ENCODE peak calls at places on chromosomes 12 and 14, in ten cellular contexts. One of them, this sample, is unnamed.

GRCh38 chr12:67879937-67880336 is 109.3 kb upstream of the IFNG-AS1 start:
- DNase-seq in mesendoderm: no peak
- DNase-seq in Caki2: no peak
- DNase-seq in iris pigment epithelial cell: no peak
- DNase-seq in activated naive CD4-positive, alpha-beta T cell: no peak
- DNase-seq in NCI-H446: no peak
- DNase-seq in fibroblast of lung: peak; percentile 7
- DNase-seq in uterus: no peak
- DNase-seq in posterior cingulate gyrus: no peak
- DNase-seq in stimulated activated CD8-positive, alpha-beta memory T cell treated with anti-CD3 and anti-CD28 coated beads, Interleukin-7, amount 100 ng/mL, for 4 hours: no peak
- DNase-seq in this sample: no peak

GRCh38 chr12:13257356-13257875 is 60.9 kb downstream of the EMP1 start:
- DNase-seq in mesendoderm: no peak
- DNase-seq in Caki2: no peak
- DNase-seq in iris pigment epithelial cell: no peak
- DNase-seq in activated naive CD4-positive, alpha-beta T cell: no peak
- DNase-seq in NCI-H446: no peak
- DNase-seq in fibroblast of lung: peak; percentile 19
- DNase-seq in uterus: no peak
- DNase-seq in posterior cingulate gyrus: no peak
- DNase-seq in stimulated activated CD8-positive, alpha-beta memory T cell treated with anti-CD3 and anti-CD28 coated beads, Interleukin-7, amount 100 ng/mL, for 4 hours: no peak
- DNase-seq in this sample: no peak

GRCh38 chr14:32393119-32393518 is 64.0 kb downstream of the AKAP6 start:
- DNase-seq in mesendoderm: no peak
- DNase-seq in Caki2: no peak
- DNase-seq in iris pigment epithelial cell: no peak
- DNase-seq in activated naive CD4-positive, alpha-beta T cell: no peak
- DNase-seq in NCI-H446: no peak
- DNase-seq in fibroblast of lung: no peak
- DNase-seq in uterus: no peak
- DNase-seq in posterior cingulate gyrus: no peak
- DNase-seq in stimulated activated CD8-positive, alpha-beta memory T cell treated with anti-CD3 and anti-CD28 coated beads, Interleukin-7, amount 100 ng/mL, for 4 hours: no peak
- DNase-seq in this sample: no peak

GRCh38 chr14:99481745-99482099 is 513 bp downstream of the CCNK start:
- DNase-seq in mesendoderm: peak; percentile 51
- DNase-seq in Caki2: no peak
- DNase-seq in iris pigment epithelial cell: peak; percentile 51
- DNase-seq in activated naive CD4-positive, alpha-beta T cell: no peak
- DNase-seq in NCI-H446: peak; percentile 42
- DNase-seq in fibroblast of lung: peak; percentile 50
- DNase-seq in uterus: no peak
- DNase-seq in posterior cingulate gyrus: no peak
- DNase-seq in stimulated activated CD8-positive, alpha-beta memory T cell treated with anti-CD3 and anti-CD28 coated beads, Interleukin-7, amount 100 ng/mL, for 4 hours: no peak
- DNase-seq in this sample: peak; percentile 68

GRCh38 chr12:90404071-90404470 is 550.9 kb downstream of the CCER1 start:
- DNase-seq in mesendoderm: no peak
- DNase-seq in Caki2: no peak
- DNase-seq in iris pigment epithelial cell: no peak
- DNase-seq in activated naive CD4-positive, alpha-beta T cell: no peak
- DNase-seq in NCI-H446: no peak
- DNase-seq in fibroblast of lung: no peak
- DNase-seq in uterus: no peak
- DNase-seq in posterior cingulate gyrus: no peak
- DNase-seq in stimulated activated CD8-positive, alpha-beta memory T cell treated with anti-CD3 and anti-CD28 coated beads, Interleukin-7, amount 100 ng/mL, for 4 hours: no peak
- DNase-seq in this sample: no peak

GRCh38 chr14:63026491-63026890 is 18.8 kb downstream of the KCNH5 start:
- DNase-seq in mesendoderm: no peak
- DNase-seq in Caki2: no peak
- DNase-seq in iris pigment epithelial cell: no peak
- DNase-seq in activated naive CD4-positive, alpha-beta T cell: no peak
- DNase-seq in NCI-H446: no peak
- DNase-seq in fibroblast of lung: peak; percentile 54
- DNase-seq in uterus: no peak
- DNase-seq in posterior cingulate gyrus: no peak
- DNase-seq in stimulated activated CD8-positive, alpha-beta memory T cell treated with anti-CD3 and anti-CD28 coated beads, Interleukin-7, amount 100 ng/mL, for 4 hours: no peak
- DNase-seq in this sample: no peak

GRCh38 chr12:46174061-46174662 is 94.7 kb downstream of the SLC38A1 start:
- DNase-seq in mesendoderm: no peak
- DNase-seq in Caki2: no peak
- DNase-seq in iris pigment epithelial cell: no peak
- DNase-seq in activated naive CD4-positive, alpha-beta T cell: no peak
- DNase-seq in NCI-H446: no peak
- DNase-seq in fibroblast of lung: no peak
- DNase-seq in uterus: no peak
- DNase-seq in posterior cingulate gyrus: no peak
- DNase-seq in stimulated activated CD8-positive, alpha-beta memory T cell treated with anti-CD3 and anti-CD28 coated beads, Interleukin-7, amount 100 ng/mL, for 4 hours: no peak
- DNase-seq in this sample: no peak

GRCh38 chr12:87618199-87618598 is 411.0 kb downstream of the C12orf50 start:
- DNase-seq in mesendoderm: no peak
- DNase-seq in Caki2: no peak
- DNase-seq in iris pigment epithelial cell: peak; percentile 46
- DNase-seq in activated naive CD4-positive, alpha-beta T cell: no peak
- DNase-seq in NCI-H446: no peak
- DNase-seq in fibroblast of lung: no peak
- DNase-seq in uterus: no peak
- DNase-seq in posterior cingulate gyrus: no peak
- DNase-seq in stimulated activated CD8-positive, alpha-beta memory T cell treated with anti-CD3 and anti-CD28 coated beads, Interleukin-7, amount 100 ng/mL, for 4 hours: no peak
- DNase-seq in this sample: no peak

GRCh38 chr12:54010972-54011664 is 2.3 kb downstream of the HOXC8 start:
- DNase-seq in mesendoderm: no peak
- DNase-seq in Caki2: no peak
- DNase-seq in iris pigment epithelial cell: no peak
- DNase-seq in activated naive CD4-positive, alpha-beta T cell: no peak
- DNase-seq in NCI-H446: no peak
- DNase-seq in fibroblast of lung: no peak
- DNase-seq in uterus: no peak
- DNase-seq in posterior cingulate gyrus: no peak
- DNase-seq in stimulated activated CD8-positive, alpha-beta memory T cell treated with anti-CD3 and anti-CD28 coated beads, Interleukin-7, amount 100 ng/mL, for 4 hours: no peak
- DNase-seq in this sample: no peak

This sample was measured in EH.